ENCODE peak calls at places on chromosomes 4 and X, in six cellular contexts. One of them, this sample, is unnamed.

GRCh38 chr4:113106076-113106475 is 56.6 kb downstream of the ANK2 start:
- DNase-seq in NCI-H446 treated with DMSO at 0.1 percent for 48 hours: peak
- DNase-seq in fibroblast of mammary gland: peak
- DNase-seq in hypothalamus: no peak
- DNase-seq in CD8-positive, alpha-beta memory T cell: no peak
- DNase-seq in stimulated activated CD8-positive, alpha-beta memory T cell treated with anti-CD3 and anti-CD28 coated beads, Interleukin-4, amount 100 ng/mL, for 48 hours: no peak
- DNase-seq in this sample: peak

GRCh38 chrX:19811807-19812604 is 75.4 kb downstream of the SH3KBP1 start:
- DNase-seq in CD8-positive, alpha-beta memory T cell: no peak
- DNase-seq in fibroblast of mammary gland: peak
- DNase-seq in NCI-H446 treated with DMSO at 0.1 percent for 48 hours: no peak
- DNase-seq in stimulated activated CD8-positive, alpha-beta memory T cell treated with anti-CD3 and anti-CD28 coated beads, Interleukin-4, amount 100 ng/mL, for 48 hours: no peak
- DNase-seq in hypothalamus: no peak
- DNase-seq in this sample: peak

GRCh38 chrX:39750246-39750790 is 347.4 kb downstream of the BCOR start:
- DNase-seq in hypothalamus: no peak
- DNase-seq in fibroblast of mammary gland: no peak
- DNase-seq in stimulated activated CD8-positive, alpha-beta memory T cell treated with anti-CD3 and anti-CD28 coated beads, Interleukin-4, amount 100 ng/mL, for 48 hours: no peak
- DNase-seq in NCI-H446 treated with DMSO at 0.1 percent for 48 hours: no peak
- DNase-seq in CD8-positive, alpha-beta memory T cell: no peak
- DNase-seq in this sample: no peak

GRCh38 chr4:175954685-175955084 is 111.0 kb upstream of the WDR17 start:
- DNase-seq in stimulated activated CD8-positive, alpha-beta memory T cell treated with anti-CD3 and anti-CD28 coated beads, Interleukin-4, amount 100 ng/mL, for 48 hours: no peak
- DNase-seq in fibroblast of mammary gland: no peak
- DNase-seq in hypothalamus: no peak
- DNase-seq in CD8-positive, alpha-beta memory T cell: no peak
- DNase-seq in NCI-H446 treated with DMSO at 0.1 percent for 48 hours: no peak
- DNase-seq in this sample: no peak

GRCh38 chrX:119541188-119541587 is 24.0 kb downstream of the STEEP1 start:
- DNase-seq in stimulated activated CD8-positive, alpha-beta memory T cell treated with anti-CD3 and anti-CD28 coated beads, Interleukin-4, amount 100 ng/mL, for 48 hours: no peak
- DNase-seq in CD8-positive, alpha-beta memory T cell: no peak
- DNase-seq in NCI-H446 treated with DMSO at 0.1 percent for 48 hours: no peak
- DNase-seq in fibroblast of mammary gland: peak
- DNase-seq in hypothalamus: no peak
- DNase-seq in this sample: no peak

GRCh38 chrX:138754861-138755260 is 43.3 kb upstream of the FGF13 start:
- DNase-seq in NCI-H446 treated with DMSO at 0.1 percent for 48 hours: no peak
- DNase-seq in fibroblast of mammary gland: peak
- DNase-seq in CD8-positive, alpha-beta memory T cell: no peak
- DNase-seq in hypothalamus: no peak
- DNase-seq in stimulated activated CD8-positive, alpha-beta memory T cell treated with anti-CD3 and anti-CD28 coated beads, Interleukin-4, amount 100 ng/mL, for 48 hours: no peak
- DNase-seq in this sample: no peak

GRCh38 chrX:30735839-30736238 is 82.6 kb downstream of the GK start:
- DNase-seq in hypothalamus: no peak
- DNase-seq in CD8-positive, alpha-beta memory T cell: peak
- DNase-seq in NCI-H446 treated with DMSO at 0.1 percent for 48 hours: no peak
- DNase-seq in fibroblast of mammary gland: peak
- DNase-seq in stimulated activated CD8-positive, alpha-beta memory T cell treated with anti-CD3 and anti-CD28 coated beads, Interleukin-4, amount 100 ng/mL, for 48 hours: peak
- DNase-seq in this sample: peak

GRCh38 chrX:634306-634958 is 3.8 kb downstream of the SHOX start:
- DNase-seq in hypothalamus: no peak
- DNase-seq in NCI-H446 treated with DMSO at 0.1 percent for 48 hours: no peak
- DNase-seq in fibroblast of mammary gland: no peak
- DNase-seq in CD8-positive, alpha-beta memory T cell: no peak
- DNase-seq in stimulated activated CD8-positive, alpha-beta memory T cell treated with anti-CD3 and anti-CD28 coated beads, Interleukin-4, amount 100 ng/mL, for 48 hours: no peak
- DNase-seq in this sample: no peak

GRCh38 chr4:3039706-3040366 is 34.5 kb downstream of the HTT-AS start:
- DNase-seq in fibroblast of mammary gland: no peak
- DNase-seq in stimulated activated CD8-positive, alpha-beta memory T cell treated with anti-CD3 and anti-CD28 coated beads, Interleukin-4, amount 100 ng/mL, for 48 hours: no peak
- DNase-seq in hypothalamus: no peak
- DNase-seq in CD8-positive, alpha-beta memory T cell: no peak
- DNase-seq in NCI-H446 treated with DMSO at 0.1 percent for 48 hours: no peak
- DNase-seq in this sample: no peak

GRCh38 chr4:38889143-38889542 is 21.5 kb downstream of the FAM114A1 start:
- DNase-seq in hypothalamus: no peak
- DNase-seq in stimulated activated CD8-positive, alpha-beta memory T cell treated with anti-CD3 and anti-CD28 coated beads, Interleukin-4, amount 100 ng/mL, for 48 hours: no peak
- DNase-seq in fibroblast of mammary gland: peak
- DNase-seq in CD8-positive, alpha-beta memory T cell: no peak
- DNase-seq in NCI-H446 treated with DMSO at 0.1 percent for 48 hours: no peak
- DNase-seq in this sample: no peak

GRCh38 chr4:84498203-84499026 is 677 bp downstream of the NKX6-1 start:
- DNase-seq in fibroblast of mammary gland: peak
- DNase-seq in NCI-H446 treated with DMSO at 0.1 percent for 48 hours: no peak
- DNase-seq in CD8-positive, alpha-beta memory T cell: no peak
- DNase-seq in hypothalamus: no peak
- DNase-seq in stimulated activated CD8-positive, alpha-beta memory T cell treated with anti-CD3 and anti-CD28 coated beads, Interleukin-4, amount 100 ng/mL, for 48 hours: no peak
- DNase-seq in this sample: peak

GRCh38 chr4:128357286-128357685 is 69.7 kb upstream of the PGRMC2 start:
- DNase-seq in fibroblast of mammary gland: no peak
- DNase-seq in stimulated activated CD8-positive, alpha-beta memory T cell treated with anti-CD3 and anti-CD28 coated beads, Interleukin-4, amount 100 ng/mL, for 48 hours: no peak
- DNase-seq in NCI-H446 treated with DMSO at 0.1 percent for 48 hours: no peak
- DNase-seq in hypothalamus: no peak
- DNase-seq in CD8-positive, alpha-beta memory T cell: no peak
- DNase-seq in this sample: no peak

GRCh38 chr4:177681902-177682301 is 239.7 kb upstream of the AGA start:
- DNase-seq in NCI-H446 treated with DMSO at 0.1 percent for 48 hours: no peak
- DNase-seq in fibroblast of mammary gland: no peak
- DNase-seq in hypothalamus: no peak
- DNase-seq in CD8-positive, alpha-beta memory T cell: no peak
- DNase-seq in stimulated activated CD8-positive, alpha-beta memory T cell treated with anti-CD3 and anti-CD28 coated beads, Interleukin-4, amount 100 ng/mL, for 48 hours: no peak
- DNase-seq in this sample: no peak

GRCh38 chr4:17059192-17059634 is 160.8 kb upstream of the LDB2 start:
- DNase-seq in NCI-H446 treated with DMSO at 0.1 percent for 48 hours: no peak
- DNase-seq in hypothalamus: no peak
- DNase-seq in CD8-positive, alpha-beta memory T cell: no peak
- DNase-seq in stimulated activated CD8-positive, alpha-beta memory T cell treated with anti-CD3 and anti-CD28 coated beads, Interleukin-4, amount 100 ng/mL, for 48 hours: no peak
- DNase-seq in fibroblast of mammary gland: peak
- DNase-seq in this sample: no peak

GRCh38 chr4:168475745-168476144 is 4.5 kb downstream of the DDX60L start:
- DNase-seq in stimulated activated CD8-positive, alpha-beta memory T cell treated with anti-CD3 and anti-CD28 coated beads, Interleukin-4, amount 100 ng/mL, for 48 hours: peak
- DNase-seq in NCI-H446 treated with DMSO at 0.1 percent for 48 hours: no peak
- DNase-seq in fibroblast of mammary gland: peak
- DNase-seq in CD8-positive, alpha-beta memory T cell: no peak
- DNase-seq in hypothalamus: no peak
- DNase-seq in this sample: peak

GRCh38 chrX:66054978-66055377 is 15.1 kb upstream of the VSIG4 start:
- DNase-seq in NCI-H446 treated with DMSO at 0.1 percent for 48 hours: no peak
- DNase-seq in stimulated activated CD8-positive, alpha-beta memory T cell treated with anti-CD3 and anti-CD28 coated beads, Interleukin-4, amount 100 ng/mL, for 48 hours: no peak
- DNase-seq in CD8-positive, alpha-beta memory T cell: no peak
- DNase-seq in hypothalamus: no peak
- DNase-seq in fibroblast of mammary gland: no peak
- DNase-seq in this sample: no peak

GRCh38 chr4:1747603-1747967 is 26.3 kb downstream of the TACC3 start:
- DNase-seq in fibroblast of mammary gland: no peak
- DNase-seq in CD8-positive, alpha-beta memory T cell: no peak
- DNase-seq in stimulated activated CD8-positive, alpha-beta memory T cell treated with anti-CD3 and anti-CD28 coated beads, Interleukin-4, amount 100 ng/mL, for 48 hours: no peak
- DNase-seq in NCI-H446 treated with DMSO at 0.1 percent for 48 hours: no peak
- DNase-seq in hypothalamus: no peak
- DNase-seq in this sample: no peak

GRCh38 chr4:133668061-133668851 is 519.2 kb downstream of the PCDH10 start:
- DNase-seq in hypothalamus: no peak
- DNase-seq in stimulated activated CD8-positive, alpha-beta memory T cell treated with anti-CD3 and anti-CD28 coated beads, Interleukin-4, amount 100 ng/mL, for 48 hours: no peak
- DNase-seq in fibroblast of mammary gland: no peak
- DNase-seq in CD8-positive, alpha-beta memory T cell: no peak
- DNase-seq in NCI-H446 treated with DMSO at 0.1 percent for 48 hours: no peak
- DNase-seq in this sample: no peak

GRCh38 chrX:145953628-145954027 is 136.0 kb downstream of the SLITRK2 start:
- DNase-seq in NCI-H446 treated with DMSO at 0.1 percent for 48 hours: no peak
- DNase-seq in CD8-positive, alpha-beta memory T cell: no peak
- DNase-seq in fibroblast of mammary gland: no peak
- DNase-seq in hypothalamus: no peak
- DNase-seq in stimulated activated CD8-positive, alpha-beta memory T cell treated with anti-CD3 and anti-CD28 coated beads, Interleukin-4, amount 100 ng/mL, for 48 hours: no peak
- DNase-seq in this sample: no peak

GRCh38 chrX:43644124-43644701 is 11.9 kb upstream of the MAOA start:
- DNase-seq in fibroblast of mammary gland: peak
- DNase-seq in NCI-H446 treated with DMSO at 0.1 percent for 48 hours: no peak
- DNase-seq in CD8-positive, alpha-beta memory T cell: no peak
- DNase-seq in hypothalamus: no peak
- DNase-seq in stimulated activated CD8-positive, alpha-beta memory T cell treated with anti-CD3 and anti-CD28 coated beads, Interleukin-4, amount 100 ng/mL, for 48 hours: no peak
- DNase-seq in this sample: peak

GRCh38 chrX:23478056-23478455 is 143.4 kb downstream of the PTCHD1 start:
- DNase-seq in CD8-positive, alpha-beta memory T cell: no peak
- DNase-seq in hypothalamus: no peak
- DNase-seq in stimulated activated CD8-positive, alpha-beta memory T cell treated with anti-CD3 and anti-CD28 coated beads, Interleukin-4, amount 100 ng/mL, for 48 hours: no peak
- DNase-seq in fibroblast of mammary gland: peak
- DNase-seq in NCI-H446 treated with DMSO at 0.1 percent for 48 hours: no peak
- DNase-seq in this sample: no peak

GRCh38 chrX:151982217-151982616 is 7.7 kb upstream of the GABRE start:
- DNase-seq in CD8-positive, alpha-beta memory T cell: no peak
- DNase-seq in fibroblast of mammary gland: peak
- DNase-seq in hypothalamus: no peak
- DNase-seq in NCI-H446 treated with DMSO at 0.1 percent for 48 hours: no peak
- DNase-seq in stimulated activated CD8-positive, alpha-beta memory T cell treated with anti-CD3 and anti-CD28 coated beads, Interleukin-4, amount 100 ng/mL, for 48 hours: no peak
- DNase-seq in this sample: no peak

GRCh38 chrX:54479471-54480122 is 16.4 kb downstream of the FGD1 start:
- DNase-seq in hypothalamus: no peak
- DNase-seq in fibroblast of mammary gland: no peak
- DNase-seq in CD8-positive, alpha-beta memory T cell: no peak
- DNase-seq in stimulated activated CD8-positive, alpha-beta memory T cell treated with anti-CD3 and anti-CD28 coated beads, Interleukin-4, amount 100 ng/mL, for 48 hours: no peak
- DNase-seq in NCI-H446 treated with DMSO at 0.1 percent for 48 hours: no peak
- DNase-seq in this sample: peak

GRCh38 chr4:3010577-3010976 is 47.2 kb downstream of the GRK4 start:
- DNase-seq in stimulated activated CD8-positive, alpha-beta memory T cell treated with anti-CD3 and anti-CD28 coated beads, Interleukin-4, amount 100 ng/mL, for 48 hours: no peak
- DNase-seq in fibroblast of mammary gland: peak
- DNase-seq in NCI-H446 treated with DMSO at 0.1 percent for 48 hours: no peak
- DNase-seq in hypothalamus: no peak
- DNase-seq in CD8-positive, alpha-beta memory T cell: no peak
- DNase-seq in this sample: no peak

GRCh38 chr4:35106091-35106734 is 1138.1 kb downstream of the ARAP2 start:
- DNase-seq in fibroblast of mammary gland: no peak
- DNase-seq in CD8-positive, alpha-beta memory T cell: no peak
- DNase-seq in NCI-H446 treated with DMSO at 0.1 percent for 48 hours: no peak
- DNase-seq in hypothalamus: no peak
- DNase-seq in stimulated activated CD8-positive, alpha-beta memory T cell treated with anti-CD3 and anti-CD28 coated beads, Interleukin-4, amount 100 ng/mL, for 48 hours: no peak
- DNase-seq in this sample: no peak

GRCh38 chr4:152640058-152640921 is 39.5 kb downstream of the TMEM154 start:
- DNase-seq in hypothalamus: no peak
- DNase-seq in fibroblast of mammary gland: peak
- DNase-seq in CD8-positive, alpha-beta memory T cell: no peak
- DNase-seq in NCI-H446 treated with DMSO at 0.1 percent for 48 hours: no peak
- DNase-seq in stimulated activated CD8-positive, alpha-beta memory T cell treated with anti-CD3 and anti-CD28 coated beads, Interleukin-4, amount 100 ng/mL, for 48 hours: no peak
- DNase-seq in this sample: peak

GRCh38 chrX:109890910-109891502 is 111.9 kb upstream of the TMEM164 start:
- DNase-seq in NCI-H446 treated with DMSO at 0.1 percent for 48 hours: no peak
- DNase-seq in CD8-positive, alpha-beta memory T cell: peak
- DNase-seq in fibroblast of mammary gland: peak
- DNase-seq in hypothalamus: peak
- DNase-seq in stimulated activated CD8-positive, alpha-beta memory T cell treated with anti-CD3 and anti-CD28 coated beads, Interleukin-4, amount 100 ng/mL, for 48 hours: peak
- DNase-seq in this sample: peak

GRCh38 chr4:135838889-135839288 is 1637.3 kb upstream of the PABPC4L start:
- DNase-seq in fibroblast of mammary gland: no peak
- DNase-seq in hypothalamus: no peak
- DNase-seq in CD8-positive, alpha-beta memory T cell: no peak
- DNase-seq in NCI-H446 treated with DMSO at 0.1 percent for 48 hours: peak
- DNase-seq in stimulated activated CD8-positive, alpha-beta memory T cell treated with anti-CD3 and anti-CD28 coated beads, Interleukin-4, amount 100 ng/mL, for 48 hours: no peak
- DNase-seq in this sample: no peak

GRCh38 chrX:16870861-16871584 is 861 bp upstream of the RBBP7 start:
- DNase-seq in hypothalamus: peak
- DNase-seq in NCI-H446 treated with DMSO at 0.1 percent for 48 hours: peak
- DNase-seq in stimulated activated CD8-positive, alpha-beta memory T cell treated with anti-CD3 and anti-CD28 coated beads, Interleukin-4, amount 100 ng/mL, for 48 hours: no peak
- DNase-seq in CD8-positive, alpha-beta memory T cell: no peak
- DNase-seq in fibroblast of mammary gland: no peak
- DNase-seq in this sample: peak

GRCh38 chr4:111761531-111761930 is 383.7 kb upstream of the FAM241A start:
- DNase-seq in fibroblast of mammary gland: no peak
- DNase-seq in CD8-positive, alpha-beta memory T cell: no peak
- DNase-seq in stimulated activated CD8-positive, alpha-beta memory T cell treated with anti-CD3 and anti-CD28 coated beads, Interleukin-4, amount 100 ng/mL, for 48 hours: no peak
- DNase-seq in NCI-H446 treated with DMSO at 0.1 percent for 48 hours: no peak
- DNase-seq in hypothalamus: no peak
- DNase-seq in this sample: no peak